ENCODE peak calls at places on chromosomes 1 and 21, in seven cellular contexts. P is lower leg skin, V is Calu3, Y is GM12864, L is astrocyte, W is GM13976, M is fibroblast of pulmonary artery. E is an unnamed sample.

GRCh38 chr1:215970406-215970805 is 403.3 kb downstream of the KCTD3 start:
- DNase-seq in V (no peak), P (no peak), L (peak; percentile 36), M (no peak), W (no peak), Y (no peak), E (no peak)

GRCh38 chr1:36738245-36738644 is 255.5 kb upstream of the CSF3R start:
- DNase-seq in M (no peak), W (no peak), L (no peak), Y (no peak), P (no peak), V (no peak), E (no peak)

GRCh38 chr1:19639999-19640362 is 4.1 kb upstream of the NBL1 start:
- DNase-seq in L (no peak), P (peak; percentile 84), W (no peak), V (no peak), M (no peak), Y (no peak), E (no peak)

GRCh38 chr1:6688001-6688400 is 13.6 kb downstream of the DNAJC11 start:
- DNase-seq in P (no peak), L (peak; percentile 40), W (no peak), M (peak; percentile 55), V (no peak), Y (no peak), E (no peak)

GRCh38 chr1:26910343-26911160 is 3.2 kb downstream of the NR0B2 start:
- DNase-seq in V (no peak), M (no peak), L (no peak), P (no peak), Y (no peak), W (no peak), E (no peak)

GRCh38 chr1:23526329-23527041 is 4.5 kb downstream of the E2F2 start:
- DNase-seq in P (no peak), M (no peak), L (no peak), Y (no peak), W (no peak), V (no peak), E (no peak)

GRCh38 chr1:40389234-40389815 is 15.8 kb downstream of the SMAP2 start:
- DNase-seq in Y (no peak), P (no peak), L (no peak), W (no peak), V (no peak), M (no peak), E (no peak)

GRCh38 chr1:151371340-151371739 is 1.2 kb downstream of the SELENBP1 start:
- DNase-seq in L (no peak), M (peak; percentile 50), V (peak; percentile 52), P (peak; percentile 49), Y (no peak), W (no peak), E (no peak)

GRCh38 chr1:204070895-204071294 is 2.0 kb upstream of the SOX13 start:
- DNase-seq in M (no peak), W (no peak), L (no peak), P (no peak), V (no peak), Y (no peak), E (no peak)

GRCh38 chr1:31799895-31800676 is 15.7 kb downstream of the SPOCD1 start:
- DNase-seq in P (no peak), Y (no peak), L (no peak), V (no peak), W (no peak), M (no peak), E (peak; percentile 30)

GRCh38 chr1:201597551-201598230 is 58.8 kb downstream of the NAV1 start:
- DNase-seq in M (no peak), P (peak; percentile 35), V (peak; percentile 85), W (no peak), Y (no peak), L (no peak), E (no peak)

GRCh38 chr1:95916616-95917015 is 682.6 kb downstream of the RWDD3 start:
- DNase-seq in V (peak; percentile 5), L (peak; percentile 5), P (no peak), W (no peak), Y (no peak), M (peak; percentile 41), E (no peak)

GRCh38 chr1:3068400-3069361 is at the start of gene PRDM16:
- DNase-seq in L (peak; percentile 56), M (peak; percentile 23), V (peak; percentile 9), P (no peak), W (no peak), Y (no peak), E (no peak)

GRCh38 chr1:27626031-27626935 is 8.7 kb downstream of the FGR start:
- DNase-seq in V (no peak), P (no peak), Y (no peak), W (peak; percentile 41), L (no peak), M (no peak), E (no peak)

GRCh38 chr1:92070892-92071291 is 4.3 kb downstream of the SETSIP start:
- DNase-seq in Y (no peak), P (no peak), V (no peak), M (no peak), L (no peak), W (no peak), E (no peak)

GRCh38 chr1:243495442-243496172 is 239.8 kb downstream of the SDCCAG8 start:
- DNase-seq in L (peak; percentile 61), V (no peak), P (no peak), Y (no peak), M (peak; percentile 85), W (peak; percentile 36), E (no peak)

GRCh38 chr1:46747683-46748288 is 28.9 kb upstream of the EFCAB14 start:
- DNase-seq in P (peak; percentile 66), W (peak; percentile 19), L (peak; percentile 20), M (peak; percentile 62), V (peak; percentile 74), Y (no peak), E (no peak)

GRCh38 chr1:88661188-88661587 is 22.9 kb upstream of the PKN2 start:
- DNase-seq in Y (no peak), W (no peak), P (no peak), L (no peak), M (no peak), V (peak; percentile 6), E (no peak)

GRCh38 chr1:179888071-179888470 is 6.0 kb downstream of the TOR1AIP1 start:
- DNase-seq in W (no peak), Y (no peak), P (no peak), L (no peak), V (no peak), M (no peak), E (no peak)

GRCh38 chr1:181743878-181744312 is 260.6 kb downstream of the CACNA1E start:
- DNase-seq in Y (no peak), L (no peak), P (no peak), V (no peak), M (no peak), W (no peak), E (no peak)

GRCh38 chr1:161382214-161383019 is 14.7 kb upstream of the CFAP126 start:
- DNase-seq in V (no peak), Y (no peak), L (peak; percentile 77), W (peak; percentile 66), P (no peak), M (peak; percentile 87), E (no peak)
- TF ChIP-seq CTCF in V (peak; percentile 50), Y (peak; percentile 49), L (peak; percentile 63), W (peak; percentile 65), P (no peak), M (peak; percentile 68), E (peak; percentile 72)

DNA sequence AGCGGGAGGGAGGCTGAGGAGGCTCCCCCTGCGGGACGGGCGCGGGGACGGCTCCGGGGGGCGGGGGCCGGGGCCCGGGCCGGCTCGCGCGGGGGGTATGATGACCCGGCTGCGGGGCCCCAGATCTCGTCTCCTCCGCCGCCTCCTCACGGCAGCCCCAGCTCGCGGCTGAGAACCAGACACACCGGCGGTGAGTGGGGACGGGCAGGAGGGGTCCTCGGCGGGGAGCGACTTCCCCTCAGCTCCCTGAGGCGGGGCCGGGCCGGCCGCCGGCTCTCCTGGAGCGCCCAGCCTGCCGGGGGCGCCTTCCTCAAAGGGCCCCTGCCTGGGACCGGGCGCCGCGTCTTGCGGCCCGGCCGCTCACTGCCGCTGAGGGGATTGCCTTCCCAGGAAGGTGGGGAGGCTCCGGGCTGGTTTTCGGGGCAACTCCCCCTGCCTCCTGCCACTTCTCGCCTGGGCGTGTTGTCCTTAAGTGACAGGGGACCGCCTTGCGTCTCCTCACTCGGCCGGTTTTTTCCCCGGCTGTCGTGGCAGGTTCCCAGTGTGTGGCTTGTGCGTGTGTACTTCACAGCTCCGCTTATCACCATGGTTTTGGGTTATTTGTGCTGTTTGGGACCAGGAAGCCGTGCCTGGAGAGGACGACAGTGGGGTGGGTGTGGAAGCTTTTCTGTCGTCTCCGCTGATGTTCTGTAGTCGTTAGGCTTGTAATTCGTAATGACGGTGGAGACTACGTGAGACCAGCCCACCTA is 800 bp downstream of the HIPK1 start:
- DNase-seq in P (peak; percentile 42), Y (no peak), W (peak; percentile 72), L (peak; percentile 14), M (peak; percentile 44), V (peak; percentile 34), E (peak; percentile 85)
- TF ChIP-seq CTCF in P (no peak), Y (peak; percentile 7), W (peak; percentile 11), L (no peak), M (no peak), V (no peak), E (peak; percentile 39)

GRCh38 chr21:44490405-44490804 is 35.1 kb downstream of the LRRC3 start:
- DNase-seq in M (no peak), Y (no peak), W (no peak), L (no peak), P (no peak), V (no peak), E (no peak)

GRCh38 chr21:44490816-44491215 is 35.5 kb downstream of the LRRC3 start:
- DNase-seq in M (no peak), P (no peak), L (no peak), Y (no peak), V (no peak), W (no peak), E (no peak)

GRCh38 chr21:44487831-44488230 is 32.5 kb downstream of the LRRC3 start:
- DNase-seq in P (no peak), W (no peak), V (no peak), L (no peak), Y (no peak), M (peak; percentile 46), E (no peak)

GRCh38 chr21:44492572-44493385 is 37.5 kb downstream of the LRRC3 start:
- DNase-seq in W (no peak), P (no peak), L (no peak), M (no peak), V (no peak), Y (no peak), E (no peak)

GRCh38 chr21:44489962-44490361 is 34.7 kb downstream of the LRRC3 start:
- DNase-seq in L (no peak), M (no peak), W (no peak), Y (no peak), P (no peak), V (no peak), E (no peak)
- TF ChIP-seq CTCF in L (no peak), M (peak; percentile 17), W (no peak), Y (peak; percentile 23), P (no peak), V (no peak), E (no peak)

GRCh38 chr1:234912541-234913312 is 215.9 kb downstream of the TOMM20 start:
- DNase-seq in M (no peak), W (no peak), P (no peak), V (no peak), Y (no peak), L (no peak), E (no peak)
- TF ChIP-seq CTCF in M (no peak), W (no peak), P (no peak), V (no peak), Y (no peak), L (no peak), E (no peak)

E was measured in osteocyte.